ENCODE peak calls at places on chromosomes 12 and 14, in four cellular contexts. S, O, W and Y are unnamed samples.
A peak's percentile ranks its signal among the peaks of the same experiment; 100 is the strongest.

GRCh38 chr14:91380610-91381371 is 36.8 kb downstream of the CCDC88C start:
- DNase-seq in W (no peak), O (peak; percentile 71), S (peak; percentile 36), Y (peak; percentile 60)

GRCh38 chr12:114193474-114193873 is 212.5 kb downstream of the TBX5 start:
- DNase-seq in O (no peak), S (no peak), W (no peak), Y (no peak)

GRCh38 chr12:128786741-128787391 is 36.9 kb downstream of the SLC15A4 start:
- DNase-seq in W (no peak), S (no peak), O (no peak), Y (no peak)

GRCh38 chr12:105420659-105421240 is 90.3 kb downstream of the C12orf75 start:
- DNase-seq in W (peak; percentile 79), O (peak; percentile 78), S (peak; percentile 66), Y (peak; percentile 90)

GRCh38 chr14:61584258-61584657 is 111.1 kb upstream of the HIF1A start:
- DNase-seq in O (no peak), S (no peak), W (peak; percentile 48), Y (peak; percentile 95)

GRCh38 chr12:108004368-108004767 is 124.7 kb upstream of the WSCD2 start:
- DNase-seq in W (no peak), S (no peak), O (no peak), Y (no peak)

GRCh38 chr12:55637467-55637866 is 775 bp downstream of the OR10P1 start:
- DNase-seq in O (no peak), S (no peak), W (no peak), Y (no peak)

GRCh38 chr14:58887931-58888330 is 250.2 kb downstream of the DACT1 start:
- DNase-seq in O (no peak), W (no peak), S (no peak), Y (peak; percentile 33)

GRCh38 chr14:93984987-93985410 is 8.6 kb upstream of the ASB2 start:
- DNase-seq in O (peak; percentile 50), W (peak; percentile 56), S (peak; percentile 53), Y (peak; percentile 60)

GRCh38 chr14:50773632-50774541 is 57.1 kb downstream of the NIN start:
- DNase-seq in S (no peak), W (peak; percentile 33), O (no peak), Y (peak; percentile 41)

GRCh38 chr12:55932546-55932919 is 1.6 kb downstream of the DGKA start:
- DNase-seq in S (no peak), W (peak; percentile 32), O (peak; percentile 19), Y (peak; percentile 41)

GRCh38 chr12:89345830-89346740 is 6.2 kb downstream of the DUSP6 start:
- DNase-seq in O (peak; percentile 80), S (peak; percentile 45), W (no peak), Y (peak; percentile 87)

GRCh38 chr14:100158566-100159106 is 809 bp downstream of the DEGS2 start:
- DNase-seq in W (no peak), O (no peak), S (no peak), Y (no peak)

GRCh38 chr14:105866841-105867321 is 340.5 kb downstream of the TMEM121 start:
- DNase-seq in O (no peak), W (no peak), S (no peak), Y (no peak)

GRCh38 chr12:50620050-50620974 is 115.5 kb downstream of the DIP2B start:
- DNase-seq in S (no peak), O (no peak), W (peak; percentile 39), Y (peak; percentile 85)

GRCh38 chr12:34397591-34398365 is 375.5 kb downstream of the ALG10 start:
- DNase-seq in S (peak; percentile 8), O (peak; percentile 2), W (no peak), Y (no peak)

GRCh38 chr12:44259890-44260289 is 424.0 kb downstream of the TMEM117 start:
- DNase-seq in O (no peak), W (no peak), S (no peak), Y (no peak)

GRCh38 chr12:130847097-130847496 is 8.0 kb upstream of the STX2 start:
- DNase-seq in O (no peak), S (no peak), W (no peak), Y (peak; percentile 21)

GRCh38 chr12:47791351-47791746 is 18.3 kb downstream of the SLC48A1 start:
- DNase-seq in O (no peak), S (peak; percentile 13), W (no peak), Y (no peak)

GRCh38 chr14:43022094-43022800 is 1415.6 kb downstream of the LRFN5 start:
- DNase-seq in S (no peak), W (no peak), O (no peak), Y (no peak)

GRCh38 chr14:99624971-99625370 is 20.0 kb upstream of the HHIPL1 start:
- DNase-seq in W (no peak), O (no peak), S (no peak), Y (no peak)

GRCh38 chr14:43042408-43042807 is 1435.7 kb downstream of the LRFN5 start:
- DNase-seq in S (no peak), W (no peak), O (no peak), Y (no peak)

GRCh38 chr14:77485256-77485655 is 13.4 kb downstream of the ISM2 start:
- DNase-seq in W (no peak), S (no peak), O (no peak), Y (no peak)

GRCh38 chr14:66965831-66966230 is 223.4 kb upstream of the GARIN2 start:
- DNase-seq in O (no peak), W (no peak), S (no peak), Y (peak; percentile 35)

GRCh38 chr12:92927055-92927435 is 2.0 kb downstream of the EEA1 start:
- DNase-seq in S (no peak), W (peak; percentile 59), O (peak; percentile 26), Y (peak; percentile 65)

GRCh38 chr12:124640096-124640495 is 72.7 kb upstream of the NCOR2 start:
- DNase-seq in O (no peak), S (no peak), W (peak; percentile 39), Y (peak; percentile 67)

GRCh38 chr12:25051583-25052190 is 102.8 kb upstream of the BCAT1 start:
- DNase-seq in O (no peak), S (no peak), W (no peak), Y (no peak)

GRCh38 chr12:123119808-123120207 is 31.1 kb downstream of the PITPNM2 start:
- DNase-seq in S (no peak), W (no peak), O (no peak), Y (no peak)

GRCh38 chr14:99422220-99423010 is 58.2 kb downstream of the SETD3 start:
- DNase-seq in W (no peak), O (no peak), S (no peak), Y (no peak)

GRCh38 chr14:90538095-90538494 is 141.3 kb downstream of the CALM1 start:
- DNase-seq in S (no peak), W (no peak), O (no peak), Y (no peak)

GRCh38 chr12:112025808-112026375 is 12.7 kb downstream of the ERP29 start:
- DNase-seq in O (no peak), W (no peak), S (no peak), Y (no peak)

GRCh38 chr12:93292731-93293566 is 84.8 kb upstream of the NUDT4 start:
- DNase-seq in S (no peak), W (no peak), O (no peak), Y (no peak)

GRCh38 chr12:79555006-79555925 is 135.5 kb downstream of the PAWR start:
- DNase-seq in S (no peak), W (peak; percentile 66), O (peak; percentile 15), Y (peak; percentile 86)

GRCh38 chr14:105485720-105486332 is 860 bp upstream of the CRIP1 start:
- DNase-seq in O (peak; percentile 58), S (peak; percentile 46), W (peak; percentile 84), Y (no peak)

GRCh38 chr12:74393265-74393664 is 144.4 kb upstream of the ATXN7L3B start:
- DNase-seq in W (peak; percentile 27), O (no peak), S (no peak), Y (no peak)

GRCh38 chr12:108538796-108539195 is 22.2 kb downstream of the SART3 start:
- DNase-seq in S (no peak), O (no peak), W (no peak), Y (no peak)

GRCh38 chr12:116336542-116337065 is 59.1 kb upstream of the MED13L start:
- DNase-seq in S (no peak), W (peak; percentile 70), O (no peak), Y (peak; percentile 70)

GRCh38 chr14:30015471-30015870 is 87.8 kb upstream of the PRKD1 start:
- DNase-seq in O (no peak), S (no peak), W (no peak), Y (peak; percentile 64)

DNA sequence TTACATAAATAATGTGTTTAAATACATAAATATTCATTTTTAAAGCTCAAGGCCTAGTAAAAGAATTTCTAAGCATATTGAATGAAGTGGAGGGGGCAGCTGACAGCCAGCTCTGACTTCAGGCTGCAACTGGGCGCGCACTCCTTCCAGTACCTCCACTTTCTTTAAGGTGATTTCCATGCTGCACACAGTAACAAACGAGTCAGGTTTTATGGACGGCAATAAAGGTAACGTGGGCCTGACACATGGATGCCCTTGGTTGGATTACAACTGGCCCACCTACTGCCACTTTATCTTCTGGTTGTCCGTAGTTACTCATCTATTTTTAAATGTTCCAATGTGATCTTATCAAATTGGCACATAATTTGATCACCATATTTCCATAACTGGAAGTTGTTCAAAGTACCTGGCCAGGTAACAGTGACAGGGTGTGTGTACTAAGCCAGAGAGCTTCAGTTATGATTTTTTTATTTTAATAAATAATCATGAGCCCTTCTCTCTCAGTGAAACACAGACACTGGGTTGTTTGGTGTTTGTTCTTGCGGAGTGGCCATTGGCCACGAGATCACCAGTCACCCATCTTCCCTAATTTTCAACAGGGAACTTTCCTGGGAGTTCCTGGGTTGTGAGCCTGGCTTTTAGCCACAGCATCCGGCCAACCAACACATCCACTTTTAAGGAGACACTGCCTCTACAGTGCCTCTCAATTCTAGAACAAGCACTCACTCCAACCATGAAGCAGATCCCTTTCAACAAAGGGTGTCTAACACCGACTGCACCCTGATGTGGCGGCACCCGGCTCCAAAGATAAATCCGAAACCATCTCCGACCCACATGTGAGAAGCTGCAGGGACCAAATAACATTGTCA is 50.2 kb downstream of the FOXN3 start:
- DNase-seq in S (no peak), O (peak; percentile 45), W (no peak), Y (no peak)
- H3K4me3 ChIP-seq in S (peak overlapping the region; percentile 37), O (peak overlapping the region; percentile 25), W (no peak overlapping the region), Y (no peak overlapping the region)

GRCh38 chr12:126243814-126244213 is 1178.6 kb downstream of the AACS start:
- DNase-seq in O (no peak), W (no peak), S (no peak), Y (no peak)
- TF ChIP-seq CTCF in O (no peak), W (no peak), S (no peak), Y (no peak)

GRCh38 chr12:45878630-45879255 is 111.6 kb downstream of the SCAF11 start:
- DNase-seq in S (no peak), O (no peak), W (peak; percentile 21), Y (peak; percentile 38)
- H3K4me3 ChIP-seq in S (peak overlapping the region; percentile 3), O (no peak overlapping the region), W (no peak overlapping the region), Y (no peak overlapping the region)

GRCh38 chr14:68462683-68463082 is 330.2 kb downstream of the ZFP36L1 start:
- DNase-seq in O (no peak), S (no peak), W (peak; percentile 56), Y (no peak)
- TF ChIP-seq CTCF in O (no peak), S (no peak), W (no peak), Y (peak; percentile 28)